ENCODE peak calls at places on chromosome 21, in five cellular contexts. D is CD4-positive, CD25-positive, alpha-beta regulatory T cell; A is transverse colon; Z is astrocyte of the spinal cord; C is HAP-1. R is an unnamed sample.

GRCh38 chr21:35503646-35504045 is 454.5 kb upstream of the RUNX1 start:
- DNase-seq in Z (peak; percentile 50), C (no peak), D (peak; percentile 26), A (no peak), R (no peak)

GRCh38 chr21:40827509-40827908 is 19.4 kb downstream of the DSCAM start:
- DNase-seq in A (no peak), Z (no peak), D (no peak), C (no peak), R (no peak)

GRCh38 chr21:35428041-35428400 is 378.9 kb upstream of the RUNX1 start:
- DNase-seq in Z (peak; percentile 5), C (no peak), A (no peak), D (no peak), R (no peak)

GRCh38 chr21:29192999-29193563 is 62.6 kb downstream of the MAP3K7CL start:
- DNase-seq in Z (no peak), A (no peak), C (no peak), D (no peak), R (no peak)

GRCh38 chr21:37139902-37140301 is 66.8 kb downstream of the TTC3 start:
- DNase-seq in D (no peak), C (peak; percentile 96), A (no peak), Z (peak; percentile 76), R (no peak)

GRCh38 chr21:36693144-36694040 is 5.5 kb upstream of the SIM2 start:
- DNase-seq in Z (peak; percentile 52), C (no peak), A (no peak), D (no peak), R (no peak)

GRCh38 chr21:22189278-22189677 is 1191.1 kb downstream of the NCAM2 start:
- DNase-seq in C (no peak), Z (no peak), D (no peak), A (no peak), R (no peak)

GRCh38 chr21:26881504-26882228 is 36.5 kb upstream of the ADAMTS1 start:
- DNase-seq in C (peak; percentile 52), A (no peak), D (no peak), Z (peak; percentile 39), R (no peak)

GRCh38 chr21:34190576-34191301 is 117.4 kb downstream of the MRPS6 start:
- DNase-seq in A (no peak), C (no peak), D (no peak), Z (no peak), R (no peak)

GRCh38 chr21:17726047-17726446 is 93.1 kb downstream of the C21orf91 start:
- DNase-seq in C (no peak), A (no peak), Z (no peak), D (no peak), R (no peak)

GRCh38 chr21:41899431-41900202 is 20.5 kb upstream of the PRDM15 start:
- DNase-seq in Z (no peak), A (no peak), C (no peak), D (peak; percentile 41), R (no peak)

GRCh38 chr21:35512321-35512720 is 463.2 kb upstream of the RUNX1 start:
- DNase-seq in D (no peak), A (no peak), Z (no peak), C (no peak), R (no peak)

GRCh38 chr21:29157084-29157483 is 26.6 kb downstream of the MAP3K7CL start:
- DNase-seq in A (no peak), D (no peak), Z (no peak), C (no peak), R (no peak)

GRCh38 chr21:29117372-29117955 is 13.0 kb upstream of the MAP3K7CL start:
- DNase-seq in A (no peak), Z (no peak), C (no peak), D (no peak), R (peak; percentile 43)

GRCh38 chr21:38326899-38327298 is 70.1 kb downstream of the KCNJ15 start:
- DNase-seq in Z (no peak), D (no peak), A (no peak), C (no peak), R (no peak)

GRCh38 chr21:38811257-38811656 is 5.5 kb downstream of the ETS2 start:
- DNase-seq in D (no peak), C (peak; percentile 85), A (no peak), Z (peak; percentile 93), R (no peak)

GRCh38 chr21:38165466-38166213 is 91.2 kb upstream of the KCNJ15 start:
- DNase-seq in D (no peak), C (no peak), Z (peak; percentile 48), A (no peak), R (no peak)

GRCh38 chr21:32021319-32022027 is 148.7 kb downstream of the HUNK start:
- DNase-seq in C (no peak), D (no peak), A (peak; percentile 54), Z (no peak), R (no peak)

GRCh38 chr21:42162831-42163510 is 56.0 kb upstream of the ABCG1 start:
- DNase-seq in Z (no peak), D (no peak), C (no peak), A (no peak), R (no peak)

GRCh38 chr21:33663241-33663640 is 20.9 kb downstream of the ITSN1 start:
- DNase-seq in C (no peak), D (no peak), Z (no peak), A (no peak), R (no peak)

GRCh38 chr21:38533887-38534286 is 35.6 kb upstream of the ERG start:
- DNase-seq in D (no peak), A (no peak), C (no peak), Z (no peak), R (no peak)

GRCh38 chr21:37006243-37006520 is 320 bp upstream of the RIPPLY3 start:
- DNase-seq in Z (no peak), C (no peak), A (no peak), D (no peak), R (no peak)

GRCh38 chr21:17829472-17829871 is 10.3 kb upstream of the C21orf91 start:
- DNase-seq in A (no peak), Z (peak; percentile 15), C (no peak), D (no peak), R (no peak)

GRCh38 chr21:42191978-42192595 is 26.9 kb upstream of the ABCG1 start:
- DNase-seq in D (no peak), C (no peak), Z (no peak), A (no peak), R (no peak)

DNA sequence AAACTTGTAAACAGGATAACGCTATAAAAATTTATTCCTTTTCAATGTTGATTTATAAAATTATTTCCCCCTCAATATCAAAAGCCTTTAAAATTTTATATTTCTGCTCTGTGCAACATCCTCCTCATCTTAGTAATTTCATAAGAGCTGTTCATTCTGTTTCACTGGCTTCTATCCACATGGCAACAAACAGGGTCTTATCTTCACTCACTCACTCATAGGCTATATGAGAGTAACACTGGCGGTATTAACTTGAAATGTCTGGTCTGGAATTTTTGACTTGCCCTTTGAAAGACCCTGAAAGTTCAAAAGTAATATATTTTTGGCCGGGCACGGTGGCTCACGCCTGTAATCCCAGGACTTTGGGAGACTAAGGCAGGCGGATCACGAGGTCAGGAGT is 77.4 kb upstream of the KRTAP11-1 start:
- DNase-seq in A (no peak), C (no peak), Z (no peak), D (no peak), R (no peak)
- H3K4me3 ChIP-seq in A (no peak overlapping the region), C (no peak overlapping the region), Z (no peak overlapping the region), D (no peak overlapping the region), R (no peak overlapping the region)

GRCh38 chr21:19523731-19524130 is 1120.1 kb upstream of the TMPRSS15 start:
- DNase-seq in Z (peak; percentile 7), D (no peak), C (no peak), A (no peak), R (no peak)
- H3K4me3 ChIP-seq in Z (no peak overlapping the region), D (no peak overlapping the region), C (no peak overlapping the region), A (no peak overlapping the region), R (no peak overlapping the region)

GRCh38 chr21:43355196-43355924 is 71.6 kb downstream of the SIK1 start:
- DNase-seq in D (peak; percentile 16), A (no peak), Z (no peak), C (no peak), R (no peak)

GRCh38 chr21:43354666-43355065 is 72.3 kb downstream of the SIK1 start:
- DNase-seq in D (no peak), A (no peak), C (no peak), Z (no peak), R (no peak)

GRCh38 chr21:43352568-43353281 is 74.2 kb downstream of the SIK1 start:
- DNase-seq in C (no peak), Z (no peak), D (peak; percentile 34), A (peak; percentile 49), R (peak; percentile 100)

GRCh38 chr21:43353282-43354010 is 73.5 kb downstream of the SIK1 start:
- DNase-seq in Z (no peak), A (no peak), D (no peak), C (no peak), R (no peak)

GRCh38 chr21:43354016-43354420 is 72.9 kb downstream of the SIK1 start:
- DNase-seq in D (no peak), Z (no peak), A (peak; percentile 57), C (no peak), R (no peak)
- H3K4me3 ChIP-seq in D (no peak overlapping the region), Z (no peak overlapping the region), A (no peak overlapping the region), C (no peak overlapping the region), R (peak overlapping the region; percentile 44)

DNA sequence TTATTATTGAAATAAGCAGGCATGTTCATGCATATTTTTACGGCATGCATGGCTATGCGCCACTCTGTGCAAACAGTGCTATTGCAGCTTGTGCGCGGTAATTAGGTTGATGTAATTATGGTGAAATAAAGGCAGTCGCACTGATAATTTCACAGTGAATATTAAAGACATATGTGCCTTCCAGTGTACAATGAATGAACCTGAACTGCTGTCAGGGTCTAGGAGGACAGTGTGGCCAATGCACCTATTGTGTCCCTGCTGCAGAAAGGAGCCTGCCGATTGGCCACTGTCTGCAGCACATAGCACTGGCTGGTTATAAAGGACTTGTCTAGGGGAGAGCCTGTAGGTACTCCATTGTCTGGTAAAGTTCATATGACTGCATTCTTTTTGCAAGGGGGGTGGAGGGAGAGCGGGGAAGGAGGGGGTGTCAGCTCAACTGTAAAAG is 340.4 kb downstream of the USP25 start:
- DNase-seq in D (no peak), Z (peak; percentile 28), C (peak; percentile 70), A (no peak), R (no peak)
- H3K4me3 ChIP-seq in D (no peak overlapping the region), Z (peak overlapping the region; percentile 44), C (peak overlapping the region; percentile 9), A (no peak overlapping the region), R (no peak overlapping the region)

GRCh38 chr21:43961382-43961909 is 50.7 kb upstream of the TRAPPC10 start:
- DNase-seq in A (no peak), Z (no peak), C (no peak), D (no peak), R (no peak)
- H3K4me3 ChIP-seq in A (no peak overlapping the region), Z (no peak overlapping the region), C (no peak overlapping the region), D (no peak overlapping the region), R (no peak overlapping the region)

GRCh38 chr21:45254557-45254930 is 33.2 kb downstream of the POFUT2 start:
- DNase-seq in D (no peak), C (no peak), Z (no peak), A (no peak), R (no peak)
- H3K4me3 ChIP-seq in D (no peak overlapping the region), C (no peak overlapping the region), Z (no peak overlapping the region), A (no peak overlapping the region), R (no peak overlapping the region)